ENCODE peak calls at places on chromosomes 16 and 17, in ten cellular contexts. One of them, this sample, is unnamed.

GRCh38 chr17:42274812-42275526 is 1.2 kb downstream of the STAT5B start:
- DNase-seq in Right ventricle myocardium superior: no peak
- DNase-seq in tibial artery: no peak
- DNase-seq in heart right ventricle: no peak
- DNase-seq in Caki2: no peak
- DNase-seq in activated CD8-positive, alpha-beta memory T cell treated with anti-CD3 and anti-CD28 coated beads for 48 hours: no peak
- DNase-seq in NCI-H2081: no peak
- DNase-seq in glutamatergic neuron: no peak
- DNase-seq in NCI-H2171: no peak
- DNase-seq in mesothelial cell of epicardium: no peak
- DNase-seq in this sample: no peak

GRCh38 chr16:23521037-23521743 is 10.9 kb upstream of the GGA2 start:
- DNase-seq in Right ventricle myocardium superior: no peak
- DNase-seq in tibial artery: no peak
- DNase-seq in heart right ventricle: no peak
- DNase-seq in Caki2: no peak
- DNase-seq in activated CD8-positive, alpha-beta memory T cell treated with anti-CD3 and anti-CD28 coated beads for 48 hours: no peak
- DNase-seq in NCI-H2081: no peak
- DNase-seq in glutamatergic neuron: no peak
- DNase-seq in NCI-H2171: no peak
- DNase-seq in mesothelial cell of epicardium: no peak
- DNase-seq in this sample: no peak

GRCh38 chr16:68417711-68418301 is 30.5 kb downstream of the SMPD3 start:
- DNase-seq in Right ventricle myocardium superior: peak
- DNase-seq in tibial artery: peak
- DNase-seq in heart right ventricle: peak
- DNase-seq in Caki2: no peak
- DNase-seq in activated CD8-positive, alpha-beta memory T cell treated with anti-CD3 and anti-CD28 coated beads for 48 hours: peak
- DNase-seq in NCI-H2081: peak
- DNase-seq in glutamatergic neuron: no peak
- DNase-seq in NCI-H2171: peak
- DNase-seq in mesothelial cell of epicardium: no peak
- DNase-seq in this sample: peak

GRCh38 chr17:79902146-79902791 is 63.0 kb upstream of the CBX4 start:
- DNase-seq in Right ventricle myocardium superior: no peak
- DNase-seq in tibial artery: peak
- DNase-seq in heart right ventricle: no peak
- DNase-seq in Caki2: no peak
- DNase-seq in activated CD8-positive, alpha-beta memory T cell treated with anti-CD3 and anti-CD28 coated beads for 48 hours: no peak
- DNase-seq in NCI-H2081: no peak
- DNase-seq in glutamatergic neuron: no peak
- DNase-seq in NCI-H2171: no peak
- DNase-seq in mesothelial cell of epicardium: no peak
- DNase-seq in this sample: peak

GRCh38 chr17:41625602-41626001 is 1.2 kb upstream of the KRT17 start:
- DNase-seq in Right ventricle myocardium superior: no peak
- DNase-seq in tibial artery: peak
- DNase-seq in heart right ventricle: peak
- DNase-seq in Caki2: no peak
- DNase-seq in activated CD8-positive, alpha-beta memory T cell treated with anti-CD3 and anti-CD28 coated beads for 48 hours: no peak
- DNase-seq in NCI-H2081: no peak
- DNase-seq in glutamatergic neuron: peak
- DNase-seq in NCI-H2171: no peak
- DNase-seq in mesothelial cell of epicardium: no peak
- DNase-seq in this sample: peak

GRCh38 chr16:67533024-67533560 is 4.5 kb downstream of the RIPOR1 start:
- DNase-seq in Right ventricle myocardium superior: no peak
- DNase-seq in tibial artery: no peak
- DNase-seq in heart right ventricle: no peak
- DNase-seq in Caki2: no peak
- DNase-seq in activated CD8-positive, alpha-beta memory T cell treated with anti-CD3 and anti-CD28 coated beads for 48 hours: no peak
- DNase-seq in NCI-H2081: no peak
- DNase-seq in glutamatergic neuron: no peak
- DNase-seq in NCI-H2171: no peak
- DNase-seq in mesothelial cell of epicardium: no peak
- DNase-seq in this sample: no peak

GRCh38 chr16:85645021-85645589 is 32.0 kb downstream of the GSE1 start:
- DNase-seq in Right ventricle myocardium superior: no peak
- DNase-seq in tibial artery: no peak
- DNase-seq in heart right ventricle: no peak
- DNase-seq in Caki2: no peak
- DNase-seq in activated CD8-positive, alpha-beta memory T cell treated with anti-CD3 and anti-CD28 coated beads for 48 hours: no peak
- DNase-seq in NCI-H2081: no peak
- DNase-seq in glutamatergic neuron: no peak
- DNase-seq in NCI-H2171: no peak
- DNase-seq in mesothelial cell of epicardium: no peak
- DNase-seq in this sample: no peak

GRCh38 chr16:48041861-48042435 is 113.8 kb downstream of the ABCC12 start:
- DNase-seq in Right ventricle myocardium superior: no peak
- DNase-seq in tibial artery: no peak
- DNase-seq in heart right ventricle: no peak
- DNase-seq in Caki2: no peak
- DNase-seq in activated CD8-positive, alpha-beta memory T cell treated with anti-CD3 and anti-CD28 coated beads for 48 hours: no peak
- DNase-seq in NCI-H2081: no peak
- DNase-seq in glutamatergic neuron: no peak
- DNase-seq in NCI-H2171: no peak
- DNase-seq in mesothelial cell of epicardium: no peak
- DNase-seq in this sample: no peak

GRCh38 chr16:84481051-84481735 is 23.3 kb downstream of the MEAK7 start:
- DNase-seq in Right ventricle myocardium superior: peak
- DNase-seq in tibial artery: no peak
- DNase-seq in heart right ventricle: no peak
- DNase-seq in Caki2: no peak
- DNase-seq in activated CD8-positive, alpha-beta memory T cell treated with anti-CD3 and anti-CD28 coated beads for 48 hours: no peak
- DNase-seq in NCI-H2081: no peak
- DNase-seq in glutamatergic neuron: no peak
- DNase-seq in NCI-H2171: no peak
- DNase-seq in mesothelial cell of epicardium: no peak
- DNase-seq in this sample: peak

GRCh38 chr17:58277107-58277506 is 3.6 kb downstream of the MPO start:
- DNase-seq in Right ventricle myocardium superior: no peak
- DNase-seq in tibial artery: no peak
- DNase-seq in heart right ventricle: no peak
- DNase-seq in Caki2: no peak
- DNase-seq in activated CD8-positive, alpha-beta memory T cell treated with anti-CD3 and anti-CD28 coated beads for 48 hours: no peak
- DNase-seq in NCI-H2081: no peak
- DNase-seq in glutamatergic neuron: no peak
- DNase-seq in NCI-H2171: peak
- DNase-seq in mesothelial cell of epicardium: no peak
- DNase-seq in this sample: no peak

GRCh38 chr17:73349138-73349537 is 37.3 kb upstream of the CDC42EP4 start:
- DNase-seq in Right ventricle myocardium superior: peak
- DNase-seq in tibial artery: no peak
- DNase-seq in heart right ventricle: no peak
- DNase-seq in Caki2: no peak
- DNase-seq in activated CD8-positive, alpha-beta memory T cell treated with anti-CD3 and anti-CD28 coated beads for 48 hours: no peak
- DNase-seq in NCI-H2081: no peak
- DNase-seq in glutamatergic neuron: no peak
- DNase-seq in NCI-H2171: no peak
- DNase-seq in mesothelial cell of epicardium: no peak
- DNase-seq in this sample: no peak

GRCh38 chr17:37134050-37134449 is 185.3 kb downstream of the AATF start:
- DNase-seq in Right ventricle myocardium superior: no peak
- DNase-seq in tibial artery: no peak
- DNase-seq in heart right ventricle: no peak
- DNase-seq in Caki2: no peak
- DNase-seq in activated CD8-positive, alpha-beta memory T cell treated with anti-CD3 and anti-CD28 coated beads for 48 hours: no peak
- DNase-seq in NCI-H2081: no peak
- DNase-seq in glutamatergic neuron: no peak
- DNase-seq in NCI-H2171: no peak
- DNase-seq in mesothelial cell of epicardium: no peak
- DNase-seq in this sample: no peak

GRCh38 chr17:12927541-12928425 is 90.0 kb downstream of the ELAC2 start:
- DNase-seq in Right ventricle myocardium superior: no peak
- DNase-seq in tibial artery: no peak
- DNase-seq in heart right ventricle: peak
- DNase-seq in Caki2: no peak
- DNase-seq in activated CD8-positive, alpha-beta memory T cell treated with anti-CD3 and anti-CD28 coated beads for 48 hours: no peak
- DNase-seq in NCI-H2081: no peak
- DNase-seq in glutamatergic neuron: no peak
- DNase-seq in NCI-H2171: peak
- DNase-seq in mesothelial cell of epicardium: no peak
- DNase-seq in this sample: no peak

GRCh38 chr16:78689536-78689935 is 590.1 kb downstream of the WWOX start:
- DNase-seq in Right ventricle myocardium superior: no peak
- DNase-seq in tibial artery: no peak
- DNase-seq in heart right ventricle: no peak
- DNase-seq in Caki2: no peak
- DNase-seq in activated CD8-positive, alpha-beta memory T cell treated with anti-CD3 and anti-CD28 coated beads for 48 hours: no peak
- DNase-seq in NCI-H2081: no peak
- DNase-seq in glutamatergic neuron: no peak
- DNase-seq in NCI-H2171: no peak
- DNase-seq in mesothelial cell of epicardium: no peak
- DNase-seq in this sample: no peak

GRCh38 chr16:23333034-23333579 is 31.0 kb downstream of the SCNN1B start:
- DNase-seq in Right ventricle myocardium superior: no peak
- DNase-seq in tibial artery: no peak
- DNase-seq in heart right ventricle: no peak
- DNase-seq in Caki2: no peak
- DNase-seq in activated CD8-positive, alpha-beta memory T cell treated with anti-CD3 and anti-CD28 coated beads for 48 hours: no peak
- DNase-seq in NCI-H2081: no peak
- DNase-seq in glutamatergic neuron: no peak
- DNase-seq in NCI-H2171: peak
- DNase-seq in mesothelial cell of epicardium: no peak
- DNase-seq in this sample: no peak